ENCODE peak calls at places on chromosomes 1 and 21, in four cellular contexts. M is cardiac fibroblast; H is T47D; Q is stimulated activated CD8-positive, alpha-beta memory T cell treated with anti-CD3 and anti-CD28 coated beads, Interleukin-15, amount 100 ng/mL, for 1 hour. F is an unnamed sample.

GRCh38 chr1:233359431-233359830 is 31.9 kb downstream of the MAP3K21 start:
- DNase-seq in H (no peak), Q (no peak), M (no peak), F (no peak)

GRCh38 chr1:183248989-183249691 is 63.1 kb downstream of the LAMC2 start:
- DNase-seq in Q (no peak), H (no peak), M (peak; percentile 13), F (no peak)

GRCh38 chr1:205052689-205053088 is 9.7 kb downstream of the CNTN2 start:
- DNase-seq in Q (no peak), M (no peak), H (no peak), F (no peak)

GRCh38 chr1:110787328-110788071 is 85.4 kb upstream of the CD53 start:
- DNase-seq in Q (no peak), M (no peak), H (no peak), F (no peak)

GRCh38 chr1:97651201-97651600 is 269.6 kb downstream of the DPYD start:
- DNase-seq in Q (no peak), M (no peak), H (no peak), F (no peak)

GRCh38 chr1:159132271-159132881 is 39.0 kb upstream of the CADM3 start:
- DNase-seq in M (peak; percentile 78), H (peak; percentile 63), Q (peak; percentile 49), F (peak; percentile 69)

GRCh38 chr1:84698718-84699117 is 8.5 kb upstream of the SSX2IP start:
- DNase-seq in H (no peak), M (peak; percentile 92), Q (no peak), F (peak; percentile 60)

GRCh38 chr1:236809133-236809532 is 14.0 kb downstream of the MTR start:
- DNase-seq in H (no peak), M (no peak), Q (no peak), F (no peak)

GRCh38 chr21:25708467-25709065 is 26.1 kb downstream of the ATP5PF start:
- DNase-seq in M (peak; percentile 67), Q (peak; percentile 14), H (peak; percentile 28), F (peak; percentile 38)

GRCh38 chr1:6028042-6028895 is 17.4 kb upstream of the KCNAB2 start:
- DNase-seq in Q (peak; percentile 27), M (peak; percentile 27), H (no peak), F (no peak)

GRCh38 chr1:232142403-232143314 is 487.3 kb downstream of the SIPA1L2 start:
- DNase-seq in H (no peak), M (peak; percentile 86), Q (no peak), F (peak; percentile 28)

GRCh38 chr1:116807394-116807793 is 53.2 kb downstream of the CD2 start:
- DNase-seq in Q (no peak), M (no peak), H (no peak), F (no peak)

GRCh38 chr1:11502516-11502915 is 23.6 kb downstream of the DISP3 start:
- DNase-seq in H (no peak), M (no peak), Q (no peak), F (no peak)

GRCh38 chr1:52825868-52826267 is 16.7 kb upstream of the ZYG11A start:
- DNase-seq in M (peak; percentile 25), H (no peak), Q (no peak), F (no peak)

GRCh38 chr1:230205719-230206198 is 138.7 kb downstream of the GALNT2 start:
- DNase-seq in H (no peak), M (peak; percentile 60), Q (no peak), F (no peak)

GRCh38 chr1:1198423-1199140 is 7.8 kb downstream of the TNFRSF18 start:
- DNase-seq in M (no peak), Q (no peak), H (no peak), F (no peak)

GRCh38 chr21:15283789-15284188 is 219.0 kb upstream of the NRIP1 start:
- DNase-seq in M (no peak), Q (no peak), H (no peak), F (no peak)

GRCh38 chr1:151289991-151290708 is 8.1 kb downstream of the ZNF687 start:
- DNase-seq in M (no peak), Q (no peak), H (no peak), F (no peak)

F was measured in NCI-H460.